ENCODE peak calls at places on chromosomes 6 and 20, in eight cellular contexts. A, L, V, J, O, P, T and W are unnamed samples.

GRCh38 chr20:37649017-37649416 is 44.8 kb upstream of the CTNNBL1 start:
- DNase-seq in A (no peak), L (no peak), V (no peak), J (no peak), O (no peak), P (no peak), T (no peak), W (no peak)

GRCh38 chr6:13848553-13849150 is 34.3 kb upstream of the MCUR1 start:
- DNase-seq in A (peak; percentile 11), L (no peak), V (no peak), J (no peak), O (no peak), P (peak; percentile 18), T (no peak), W (no peak)

GRCh38 chr6:31087494-31088089 is 24.8 kb downstream of the C6orf15 start:
- DNase-seq in A (peak; percentile 92), L (peak; percentile 92), V (peak; percentile 72), J (peak; percentile 85), O (peak; percentile 73), P (peak; percentile 64), T (peak; percentile 94), W (no peak)

GRCh38 chr20:31857861-31858835 is 12.2 kb downstream of the DUSP15 start:
- DNase-seq in A (no peak), L (no peak), V (no peak), J (no peak), O (no peak), P (no peak), T (no peak), W (no peak)

GRCh38 chr6:8556370-8557018 is 121.1 kb upstream of the SLC35B3 start:
- DNase-seq in A (no peak), L (no peak), V (peak; percentile 16), J (no peak), O (peak; percentile 86), P (no peak), T (no peak), W (no peak)

GRCh38 chr6:170206317-170206621 is 84.6 kb downstream of the DLL1 start:
- DNase-seq in A (no peak), L (peak; percentile 3), V (no peak), J (no peak), O (no peak), P (no peak), T (peak; percentile 5), W (peak; percentile 5)

GRCh38 chr20:45867811-45868176 is 10.4 kb downstream of the ZSWIM3 start:
- DNase-seq in A (no peak), L (no peak), V (no peak), J (peak; percentile 32), O (peak; percentile 60), P (no peak), T (no peak), W (no peak)

GRCh38 chr6:42532038-42532669 is 31.7 kb upstream of the UBR2 start:
- DNase-seq in A (peak; percentile 77), L (peak; percentile 14), V (peak; percentile 79), J (peak; percentile 66), O (peak; percentile 40), P (no peak), T (peak; percentile 29), W (no peak)

GRCh38 chr6:6330407-6330806 is 9.9 kb upstream of the F13A1 start:
- DNase-seq in A (no peak), L (no peak), V (no peak), J (no peak), O (no peak), P (no peak), T (no peak), W (no peak)

GRCh38 chr20:8447262-8448120 is 315.4 kb downstream of the PLCB1 start:
- DNase-seq in A (no peak), L (no peak), V (no peak), J (no peak), O (no peak), P (no peak), T (no peak), W (no peak)

GRCh38 chr6:19375613-19376012 is 461.6 kb upstream of the ID4 start:
- DNase-seq in A (no peak), L (no peak), V (no peak), J (no peak), O (no peak), P (no peak), T (no peak), W (no peak)

GRCh38 chr6:3033652-3034051 is 34.0 kb downstream of the NQO2 start:
- DNase-seq in A (no peak), L (no peak), V (no peak), J (no peak), O (no peak), P (no peak), T (no peak), W (no peak)

GRCh38 chr6:25312703-25313102 is 33.5 kb downstream of the CARMIL1 start:
- DNase-seq in A (no peak), L (no peak), V (peak; percentile 13), J (peak; percentile 48), O (peak; percentile 77), P (no peak), T (no peak), W (no peak)

GRCh38 chr20:24912397-24913075 is 36.5 kb upstream of the CST7 start:
- DNase-seq in A (no peak), L (no peak), V (no peak), J (no peak), O (no peak), P (no peak), T (peak; percentile 14), W (no peak)

GRCh38 chr20:5788385-5788895 is 38.2 kb downstream of the SHLD1 start:
- DNase-seq in A (peak; percentile 91), L (peak; percentile 75), V (peak; percentile 88), J (peak; percentile 87), O (peak; percentile 60), P (peak; percentile 77), T (peak; percentile 90), W (no peak)

GRCh38 chr6:157558049-157558448 is 177.1 kb downstream of the ZDHHC14 start:
- DNase-seq in A (peak; percentile 33), L (no peak), V (no peak), J (no peak), O (no peak), P (no peak), T (no peak), W (no peak)
- H3K27ac ChIP-seq in A (no peak overlapping the region), L (no peak overlapping the region), V (no peak overlapping the region), J (no peak overlapping the region), O (no peak overlapping the region), P (no peak overlapping the region), T (no peak overlapping the region), W (no peak overlapping the region)

DNA sequence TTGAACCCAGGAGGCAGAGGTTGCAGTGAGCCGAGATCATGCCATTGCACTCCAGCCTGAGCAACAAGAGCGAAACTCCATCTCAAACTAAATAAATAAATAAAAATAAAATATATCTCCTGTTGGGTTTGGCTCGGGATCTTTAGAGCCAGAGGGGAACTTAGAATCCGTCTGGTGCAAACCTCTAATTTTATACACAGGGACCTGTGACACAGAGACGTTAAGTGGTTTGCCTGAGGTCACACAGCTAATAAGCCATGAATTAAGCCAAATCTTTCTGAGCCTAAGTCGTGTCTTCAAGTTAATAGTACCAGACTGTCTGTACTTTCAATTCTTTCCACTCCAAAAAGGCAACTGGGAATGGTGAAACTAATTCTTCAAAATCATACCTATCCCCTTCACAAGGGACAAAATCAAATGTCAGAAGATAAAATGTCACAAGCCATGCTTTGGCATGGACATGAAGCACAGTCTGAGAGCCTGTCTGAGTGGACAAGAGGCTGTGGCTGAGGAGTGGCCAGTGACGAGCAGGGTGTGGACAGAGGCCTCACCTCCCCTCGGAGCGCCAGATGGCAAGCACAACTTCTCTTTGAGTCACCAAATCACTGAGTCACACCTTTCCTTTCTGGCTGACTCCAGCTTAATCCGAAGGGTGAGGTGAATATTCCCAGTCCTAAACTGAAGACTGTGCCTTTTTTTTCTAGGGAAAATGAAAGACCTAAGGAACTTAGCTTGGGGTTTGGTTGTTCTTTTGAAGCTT is 177.4 kb downstream of the TFAP2A start:
- DNase-seq in A (no peak), L (no peak), V (peak; percentile 86), J (no peak), O (peak; percentile 96), P (no peak), T (no peak), W (no peak)
- H3K27ac ChIP-seq in A (no peak overlapping the region), L (no peak overlapping the region), V (no peak overlapping the region), J (no peak overlapping the region), O (peak overlapping the region; percentile 77), P (no peak overlapping the region), T (no peak overlapping the region), W (no peak overlapping the region)

GRCh38 chr20:47315339-47315662 is 41.2 kb downstream of the ZMYND8 start:
- DNase-seq in A (no peak), L (no peak), V (no peak), J (peak; percentile 63), O (no peak), P (no peak), T (no peak), W (no peak)

GRCh38 chr20:47317127-47317895 is 39.2 kb downstream of the ZMYND8 start:
- DNase-seq in A (no peak), L (peak; percentile 49), V (peak; percentile 87), J (peak; percentile 97), O (peak; percentile 100), P (peak; percentile 88), T (peak; percentile 62), W (peak; percentile 97)

GRCh38 chr20:47318027-47318595 is 38.4 kb downstream of the ZMYND8 start:
- DNase-seq in A (peak; percentile 21), L (no peak), V (no peak), J (peak; percentile 76), O (peak; percentile 74), P (no peak), T (peak; percentile 83), W (no peak)

GRCh38 chr20:47314647-47315338 is 41.7 kb downstream of the ZMYND8 start:
- DNase-seq in A (no peak), L (no peak), V (no peak), J (no peak), O (no peak), P (no peak), T (no peak), W (no peak)

DNA sequence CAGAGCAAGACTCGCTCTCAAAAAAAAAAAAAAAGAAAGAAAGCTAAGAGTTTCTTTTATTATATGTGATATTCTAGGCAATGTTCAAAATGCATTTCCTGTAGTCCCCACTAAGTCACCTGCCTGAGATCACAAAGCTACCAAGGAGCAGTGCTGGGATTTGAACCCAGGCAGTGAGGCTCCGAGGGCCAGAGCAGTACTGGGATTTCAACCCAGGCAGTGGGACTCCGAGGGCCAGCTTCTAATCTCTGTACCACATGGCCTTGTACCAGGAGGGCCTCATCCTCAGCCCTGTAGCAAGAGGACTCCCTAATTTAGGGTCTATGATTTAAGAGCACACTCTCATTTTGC is 39.7 kb downstream of the ZMYND8 start:
- DNase-seq in A (no peak), L (no peak), V (no peak), J (no peak), O (no peak), P (no peak), T (no peak), W (no peak)
- H3K27ac ChIP-seq in A (peak overlapping the region; percentile 97), L (no peak overlapping the region), V (peak overlapping the region; percentile 92), J (peak overlapping the region; percentile 88), O (peak overlapping the region; percentile 95), P (peak overlapping the region; percentile 98), T (peak overlapping the region; percentile 96), W (peak overlapping the region; percentile 88)

DNA sequence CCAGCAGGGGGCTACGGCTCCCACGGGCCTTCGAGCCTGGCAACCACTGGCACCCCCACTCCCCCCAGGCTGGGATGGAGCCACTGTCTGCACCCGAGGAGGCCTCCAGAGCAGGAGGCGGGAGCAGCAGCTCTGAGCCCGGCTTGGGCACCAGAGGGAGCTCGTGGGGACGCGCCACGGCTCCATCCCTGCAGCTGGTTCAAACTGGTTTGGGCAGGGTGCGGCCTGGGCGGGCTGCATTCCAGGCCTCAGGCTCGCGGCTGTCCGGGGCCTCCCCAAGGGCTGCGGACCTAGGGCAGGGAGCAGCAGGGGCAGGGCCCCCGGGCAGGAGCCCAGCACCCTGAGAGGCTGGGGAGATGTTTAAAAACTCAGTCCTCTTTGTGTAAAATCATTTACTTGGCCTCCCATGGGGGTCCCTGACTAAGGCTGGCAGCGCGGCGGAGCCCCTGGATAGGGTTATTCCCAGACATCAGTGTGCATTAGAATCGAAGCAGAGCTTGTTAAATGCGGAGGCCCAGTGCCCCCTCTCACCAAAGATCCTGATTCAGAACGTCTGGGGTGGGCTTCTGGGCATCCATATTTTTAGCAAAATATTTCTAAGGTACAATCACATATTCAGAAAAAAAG is 4.1 kb upstream of the BCAS4 start:
- DNase-seq in A (peak; percentile 95), L (peak; percentile 81), V (peak; percentile 82), J (peak; percentile 96), O (peak; percentile 83), P (peak; percentile 76), T (peak; percentile 96), W (peak; percentile 90)
- H3K27ac ChIP-seq in A (peak overlapping the region; percentile 86), L (peak overlapping the region; percentile 54), V (peak overlapping the region; percentile 83), J (no peak overlapping the region), O (peak overlapping the region; percentile 83), P (peak overlapping the region; percentile 75), T (peak overlapping the region; percentile 57), W (peak overlapping the region; percentile 84)